ENCODE peak calls at places on chromosome 17, in six cellular contexts. One of them, this sample, is unnamed.

GRCh38 chr17:28174352-28175046 is 132.0 kb downstream of the NLK start:
- DNase-seq in midbrain: no peak
- DNase-seq in stimulated activated naive CD8-positive, alpha-beta T cell treated with anti-CD3 and anti-CD28 coated beads, Interleukin-15, Interleukin-2, amounts not matched to agents 100 U/mL and 50 U/mL, for 24 hours: peak; percentile 18
- DNase-seq in activated T-helper 1 cell treated with anti-CD3 and anti-CD28 coated beads, Interleukin-2, amount 50 U/mL, for 16 hours: no peak
- DNase-seq in anterior cingulate cortex: no peak
- DNase-seq in hepatic stellate cell: no peak
- DNase-seq in this sample: no peak

GRCh38 chr17:75749545-75750389 is 15.2 kb downstream of the GALK1 start:
- DNase-seq in anterior cingulate cortex: peak; percentile 39
- DNase-seq in stimulated activated naive CD8-positive, alpha-beta T cell treated with anti-CD3 and anti-CD28 coated beads, Interleukin-15, Interleukin-2, amounts not matched to agents 100 U/mL and 50 U/mL, for 24 hours: peak; percentile 94
- DNase-seq in midbrain: peak; percentile 86
- DNase-seq in hepatic stellate cell: peak; percentile 94
- DNase-seq in activated T-helper 1 cell treated with anti-CD3 and anti-CD28 coated beads, Interleukin-2, amount 50 U/mL, for 16 hours: peak; percentile 89
- DNase-seq in this sample: peak; percentile 92

GRCh38 chr17:15414502-15415348 is 52.7 kb downstream of the CDRT4 start:
- DNase-seq in midbrain: peak; percentile 73
- DNase-seq in stimulated activated naive CD8-positive, alpha-beta T cell treated with anti-CD3 and anti-CD28 coated beads, Interleukin-15, Interleukin-2, amounts not matched to agents 100 U/mL and 50 U/mL, for 24 hours: no peak
- DNase-seq in activated T-helper 1 cell treated with anti-CD3 and anti-CD28 coated beads, Interleukin-2, amount 50 U/mL, for 16 hours: no peak
- DNase-seq in hepatic stellate cell: no peak
- DNase-seq in anterior cingulate cortex: no peak
- DNase-seq in this sample: no peak

GRCh38 chr17:19508327-19508867 is 25.3 kb upstream of the SLC47A1 start:
- DNase-seq in hepatic stellate cell: no peak
- DNase-seq in anterior cingulate cortex: no peak
- DNase-seq in activated T-helper 1 cell treated with anti-CD3 and anti-CD28 coated beads, Interleukin-2, amount 50 U/mL, for 16 hours: peak; percentile 7
- DNase-seq in midbrain: no peak
- DNase-seq in stimulated activated naive CD8-positive, alpha-beta T cell treated with anti-CD3 and anti-CD28 coated beads, Interleukin-15, Interleukin-2, amounts not matched to agents 100 U/mL and 50 U/mL, for 24 hours: peak; percentile 52
- DNase-seq in this sample: no peak

GRCh38 chr17:59684967-59685366 is 22.3 kb downstream of the PTRH2 start:
- DNase-seq in hepatic stellate cell: no peak
- DNase-seq in activated T-helper 1 cell treated with anti-CD3 and anti-CD28 coated beads, Interleukin-2, amount 50 U/mL, for 16 hours: no peak
- DNase-seq in stimulated activated naive CD8-positive, alpha-beta T cell treated with anti-CD3 and anti-CD28 coated beads, Interleukin-15, Interleukin-2, amounts not matched to agents 100 U/mL and 50 U/mL, for 24 hours: no peak
- DNase-seq in anterior cingulate cortex: no peak
- DNase-seq in midbrain: no peak
- DNase-seq in this sample: no peak

GRCh38 chr17:71899317-71899716 is 221.5 kb upstream of the SOX9 start:
- DNase-seq in activated T-helper 1 cell treated with anti-CD3 and anti-CD28 coated beads, Interleukin-2, amount 50 U/mL, for 16 hours: no peak
- DNase-seq in stimulated activated naive CD8-positive, alpha-beta T cell treated with anti-CD3 and anti-CD28 coated beads, Interleukin-15, Interleukin-2, amounts not matched to agents 100 U/mL and 50 U/mL, for 24 hours: no peak
- DNase-seq in hepatic stellate cell: peak; percentile 29
- DNase-seq in midbrain: no peak
- DNase-seq in anterior cingulate cortex: no peak
- DNase-seq in this sample: no peak

GRCh38 chr17:8126306-8127066 is 2.6 kb upstream of the HES7 start:
- DNase-seq in activated T-helper 1 cell treated with anti-CD3 and anti-CD28 coated beads, Interleukin-2, amount 50 U/mL, for 16 hours: no peak
- DNase-seq in hepatic stellate cell: peak; percentile 54
- DNase-seq in stimulated activated naive CD8-positive, alpha-beta T cell treated with anti-CD3 and anti-CD28 coated beads, Interleukin-15, Interleukin-2, amounts not matched to agents 100 U/mL and 50 U/mL, for 24 hours: peak; percentile 72
- DNase-seq in anterior cingulate cortex: no peak
- DNase-seq in midbrain: no peak
- DNase-seq in this sample: peak; percentile 61

GRCh38 chr17:1143573-1143972 is 36.2 kb downstream of the ABR start:
- DNase-seq in anterior cingulate cortex: peak; percentile 30
- DNase-seq in activated T-helper 1 cell treated with anti-CD3 and anti-CD28 coated beads, Interleukin-2, amount 50 U/mL, for 16 hours: no peak
- DNase-seq in hepatic stellate cell: no peak
- DNase-seq in stimulated activated naive CD8-positive, alpha-beta T cell treated with anti-CD3 and anti-CD28 coated beads, Interleukin-15, Interleukin-2, amounts not matched to agents 100 U/mL and 50 U/mL, for 24 hours: no peak
- DNase-seq in midbrain: no peak
- DNase-seq in this sample: no peak

GRCh38 chr17:51739245-51739886 is 419.1 kb downstream of the CA10 start:
- DNase-seq in anterior cingulate cortex: no peak
- DNase-seq in hepatic stellate cell: no peak
- DNase-seq in stimulated activated naive CD8-positive, alpha-beta T cell treated with anti-CD3 and anti-CD28 coated beads, Interleukin-15, Interleukin-2, amounts not matched to agents 100 U/mL and 50 U/mL, for 24 hours: no peak
- DNase-seq in midbrain: no peak
- DNase-seq in activated T-helper 1 cell treated with anti-CD3 and anti-CD28 coated beads, Interleukin-2, amount 50 U/mL, for 16 hours: no peak
- DNase-seq in this sample: no peak

GRCh38 chr17:40490289-40490853 is 11.1 kb downstream of the TNS4 start:
- DNase-seq in stimulated activated naive CD8-positive, alpha-beta T cell treated with anti-CD3 and anti-CD28 coated beads, Interleukin-15, Interleukin-2, amounts not matched to agents 100 U/mL and 50 U/mL, for 24 hours: no peak
- DNase-seq in anterior cingulate cortex: peak; percentile 13
- DNase-seq in activated T-helper 1 cell treated with anti-CD3 and anti-CD28 coated beads, Interleukin-2, amount 50 U/mL, for 16 hours: no peak
- DNase-seq in hepatic stellate cell: peak; percentile 72
- DNase-seq in midbrain: peak; percentile 64
- DNase-seq in this sample: no peak

GRCh38 chr17:9529033-9529748 is 46.4 kb downstream of the STX8 start:
- DNase-seq in activated T-helper 1 cell treated with anti-CD3 and anti-CD28 coated beads, Interleukin-2, amount 50 U/mL, for 16 hours: no peak
- DNase-seq in stimulated activated naive CD8-positive, alpha-beta T cell treated with anti-CD3 and anti-CD28 coated beads, Interleukin-15, Interleukin-2, amounts not matched to agents 100 U/mL and 50 U/mL, for 24 hours: no peak
- DNase-seq in anterior cingulate cortex: no peak
- DNase-seq in hepatic stellate cell: peak; percentile 27
- DNase-seq in midbrain: no peak
- DNase-seq in this sample: no peak

GRCh38 chr17:18231156-18231555 is 5.7 kb downstream of the LLGL1 start:
- DNase-seq in midbrain: peak; percentile 37
- DNase-seq in activated T-helper 1 cell treated with anti-CD3 and anti-CD28 coated beads, Interleukin-2, amount 50 U/mL, for 16 hours: no peak
- DNase-seq in hepatic stellate cell: no peak
- DNase-seq in anterior cingulate cortex: no peak
- DNase-seq in stimulated activated naive CD8-positive, alpha-beta T cell treated with anti-CD3 and anti-CD28 coated beads, Interleukin-15, Interleukin-2, amounts not matched to agents 100 U/mL and 50 U/mL, for 24 hours: no peak
- DNase-seq in this sample: no peak

GRCh38 chr17:8225813-8226535 is 15.6 kb upstream of the AURKB start:
- DNase-seq in activated T-helper 1 cell treated with anti-CD3 and anti-CD28 coated beads, Interleukin-2, amount 50 U/mL, for 16 hours: no peak
- DNase-seq in midbrain: peak; percentile 62
- DNase-seq in anterior cingulate cortex: peak; percentile 63
- DNase-seq in hepatic stellate cell: peak; percentile 42
- DNase-seq in stimulated activated naive CD8-positive, alpha-beta T cell treated with anti-CD3 and anti-CD28 coated beads, Interleukin-15, Interleukin-2, amounts not matched to agents 100 U/mL and 50 U/mL, for 24 hours: peak; percentile 77
- DNase-seq in this sample: no peak

GRCh38 chr17:68176770-68177169 is 71.1 kb upstream of the AMZ2 start:
- DNase-seq in anterior cingulate cortex: no peak
- DNase-seq in stimulated activated naive CD8-positive, alpha-beta T cell treated with anti-CD3 and anti-CD28 coated beads, Interleukin-15, Interleukin-2, amounts not matched to agents 100 U/mL and 50 U/mL, for 24 hours: no peak
- DNase-seq in hepatic stellate cell: no peak
- DNase-seq in midbrain: no peak
- DNase-seq in activated T-helper 1 cell treated with anti-CD3 and anti-CD28 coated beads, Interleukin-2, amount 50 U/mL, for 16 hours: no peak
- DNase-seq in this sample: no peak

GRCh38 chr17:28547623-28548416 is 4.6 kb downstream of the UNC119 start:
- DNase-seq in midbrain: peak; percentile 75
- DNase-seq in anterior cingulate cortex: no peak
- DNase-seq in hepatic stellate cell: peak; percentile 91
- DNase-seq in activated T-helper 1 cell treated with anti-CD3 and anti-CD28 coated beads, Interleukin-2, amount 50 U/mL, for 16 hours: peak; percentile 27
- DNase-seq in stimulated activated naive CD8-positive, alpha-beta T cell treated with anti-CD3 and anti-CD28 coated beads, Interleukin-15, Interleukin-2, amounts not matched to agents 100 U/mL and 50 U/mL, for 24 hours: peak; percentile 86
- DNase-seq in this sample: peak; percentile 88

GRCh38 chr17:74815671-74816370 is 39.7 kb upstream of the NAT9 start:
- DNase-seq in hepatic stellate cell: no peak
- DNase-seq in activated T-helper 1 cell treated with anti-CD3 and anti-CD28 coated beads, Interleukin-2, amount 50 U/mL, for 16 hours: no peak
- DNase-seq in stimulated activated naive CD8-positive, alpha-beta T cell treated with anti-CD3 and anti-CD28 coated beads, Interleukin-15, Interleukin-2, amounts not matched to agents 100 U/mL and 50 U/mL, for 24 hours: no peak
- DNase-seq in midbrain: no peak
- DNase-seq in anterior cingulate cortex: no peak
- DNase-seq in this sample: peak; percentile 34

GRCh38 chr17:66175892-66176291 is 16.0 kb downstream of the CEP112 start:
- DNase-seq in anterior cingulate cortex: no peak
- DNase-seq in activated T-helper 1 cell treated with anti-CD3 and anti-CD28 coated beads, Interleukin-2, amount 50 U/mL, for 16 hours: no peak
- DNase-seq in midbrain: no peak
- DNase-seq in stimulated activated naive CD8-positive, alpha-beta T cell treated with anti-CD3 and anti-CD28 coated beads, Interleukin-15, Interleukin-2, amounts not matched to agents 100 U/mL and 50 U/mL, for 24 hours: no peak
- DNase-seq in hepatic stellate cell: no peak
- DNase-seq in this sample: no peak

GRCh38 chr17:66939461-66940114 is 24.9 kb upstream of the CACNG4 start:
- DNase-seq in activated T-helper 1 cell treated with anti-CD3 and anti-CD28 coated beads, Interleukin-2, amount 50 U/mL, for 16 hours: no peak
- DNase-seq in midbrain: no peak
- DNase-seq in hepatic stellate cell: no peak
- DNase-seq in stimulated activated naive CD8-positive, alpha-beta T cell treated with anti-CD3 and anti-CD28 coated beads, Interleukin-15, Interleukin-2, amounts not matched to agents 100 U/mL and 50 U/mL, for 24 hours: no peak
- DNase-seq in anterior cingulate cortex: no peak
- DNase-seq in this sample: no peak

GRCh38 chr17:39110435-39111136 is 40.9 kb downstream of the PLXDC1 start:
- DNase-seq in stimulated activated naive CD8-positive, alpha-beta T cell treated with anti-CD3 and anti-CD28 coated beads, Interleukin-15, Interleukin-2, amounts not matched to agents 100 U/mL and 50 U/mL, for 24 hours: no peak
- DNase-seq in anterior cingulate cortex: no peak
- DNase-seq in midbrain: no peak
- DNase-seq in activated T-helper 1 cell treated with anti-CD3 and anti-CD28 coated beads, Interleukin-2, amount 50 U/mL, for 16 hours: no peak
- DNase-seq in hepatic stellate cell: no peak
- DNase-seq in this sample: no peak

GRCh38 chr17:42670199-42670924 is 6.4 kb downstream of the PLEKHH3 start:
- DNase-seq in hepatic stellate cell: no peak
- DNase-seq in stimulated activated naive CD8-positive, alpha-beta T cell treated with anti-CD3 and anti-CD28 coated beads, Interleukin-15, Interleukin-2, amounts not matched to agents 100 U/mL and 50 U/mL, for 24 hours: peak; percentile 50
- DNase-seq in midbrain: no peak
- DNase-seq in activated T-helper 1 cell treated with anti-CD3 and anti-CD28 coated beads, Interleukin-2, amount 50 U/mL, for 16 hours: no peak
- DNase-seq in anterior cingulate cortex: no peak
- DNase-seq in this sample: no peak

GRCh38 chr17:50477976-50478375 is 684 bp upstream of the RSAD1 start:
- DNase-seq in hepatic stellate cell: no peak
- DNase-seq in stimulated activated naive CD8-positive, alpha-beta T cell treated with anti-CD3 and anti-CD28 coated beads, Interleukin-15, Interleukin-2, amounts not matched to agents 100 U/mL and 50 U/mL, for 24 hours: no peak
- DNase-seq in midbrain: no peak
- DNase-seq in activated T-helper 1 cell treated with anti-CD3 and anti-CD28 coated beads, Interleukin-2, amount 50 U/mL, for 16 hours: no peak
- DNase-seq in anterior cingulate cortex: no peak
- DNase-seq in this sample: no peak

GRCh38 chr17:44112284-44113280 is 10.9 kb downstream of the HDAC5 start:
- DNase-seq in stimulated activated naive CD8-positive, alpha-beta T cell treated with anti-CD3 and anti-CD28 coated beads, Interleukin-15, Interleukin-2, amounts not matched to agents 100 U/mL and 50 U/mL, for 24 hours: no peak
- DNase-seq in hepatic stellate cell: no peak
- DNase-seq in midbrain: no peak
- DNase-seq in anterior cingulate cortex: no peak
- DNase-seq in activated T-helper 1 cell treated with anti-CD3 and anti-CD28 coated beads, Interleukin-2, amount 50 U/mL, for 16 hours: no peak
- DNase-seq in this sample: no peak

GRCh38 chr17:3959295-3959899 is 4.8 kb downstream of the ATP2A3 start:
- DNase-seq in midbrain: no peak
- DNase-seq in stimulated activated naive CD8-positive, alpha-beta T cell treated with anti-CD3 and anti-CD28 coated beads, Interleukin-15, Interleukin-2, amounts not matched to agents 100 U/mL and 50 U/mL, for 24 hours: peak; percentile 22
- DNase-seq in anterior cingulate cortex: no peak
- DNase-seq in activated T-helper 1 cell treated with anti-CD3 and anti-CD28 coated beads, Interleukin-2, amount 50 U/mL, for 16 hours: no peak
- DNase-seq in hepatic stellate cell: peak; percentile 79
- DNase-seq in this sample: peak; percentile 70

GRCh38 chr17:335691-336090 is 16.9 kb downstream of the RPH3AL start:
- DNase-seq in anterior cingulate cortex: no peak
- DNase-seq in midbrain: no peak
- DNase-seq in stimulated activated naive CD8-positive, alpha-beta T cell treated with anti-CD3 and anti-CD28 coated beads, Interleukin-15, Interleukin-2, amounts not matched to agents 100 U/mL and 50 U/mL, for 24 hours: no peak
- DNase-seq in activated T-helper 1 cell treated with anti-CD3 and anti-CD28 coated beads, Interleukin-2, amount 50 U/mL, for 16 hours: no peak
- DNase-seq in hepatic stellate cell: no peak
- DNase-seq in this sample: no peak

GRCh38 chr17:15404116-15404730 is 62.8 kb upstream of the TEKT3 start:
- DNase-seq in hepatic stellate cell: no peak
- DNase-seq in stimulated activated naive CD8-positive, alpha-beta T cell treated with anti-CD3 and anti-CD28 coated beads, Interleukin-15, Interleukin-2, amounts not matched to agents 100 U/mL and 50 U/mL, for 24 hours: no peak
- DNase-seq in activated T-helper 1 cell treated with anti-CD3 and anti-CD28 coated beads, Interleukin-2, amount 50 U/mL, for 16 hours: no peak
- DNase-seq in midbrain: no peak
- DNase-seq in anterior cingulate cortex: no peak
- DNase-seq in this sample: no peak

GRCh38 chr17:61414936-61415251 is 15.3 kb downstream of the TBX2 start:
- DNase-seq in midbrain: no peak
- DNase-seq in anterior cingulate cortex: no peak
- DNase-seq in hepatic stellate cell: no peak
- DNase-seq in stimulated activated naive CD8-positive, alpha-beta T cell treated with anti-CD3 and anti-CD28 coated beads, Interleukin-15, Interleukin-2, amounts not matched to agents 100 U/mL and 50 U/mL, for 24 hours: no peak
- DNase-seq in activated T-helper 1 cell treated with anti-CD3 and anti-CD28 coated beads, Interleukin-2, amount 50 U/mL, for 16 hours: no peak
- DNase-seq in this sample: peak; percentile 35

GRCh38 chr17:3788200-3788599 is 12.8 kb downstream of the ITGAE start:
- DNase-seq in activated T-helper 1 cell treated with anti-CD3 and anti-CD28 coated beads, Interleukin-2, amount 50 U/mL, for 16 hours: no peak
- DNase-seq in hepatic stellate cell: no peak
- DNase-seq in midbrain: no peak
- DNase-seq in stimulated activated naive CD8-positive, alpha-beta T cell treated with anti-CD3 and anti-CD28 coated beads, Interleukin-15, Interleukin-2, amounts not matched to agents 100 U/mL and 50 U/mL, for 24 hours: no peak
- DNase-seq in anterior cingulate cortex: no peak
- DNase-seq in this sample: no peak

GRCh38 chr17:74779948-74780400 is 3.8 kb upstream of the NAT9 start:
- DNase-seq in midbrain: peak; percentile 56
- DNase-seq in activated T-helper 1 cell treated with anti-CD3 and anti-CD28 coated beads, Interleukin-2, amount 50 U/mL, for 16 hours: peak; percentile 41
- DNase-seq in anterior cingulate cortex: peak; percentile 17
- DNase-seq in hepatic stellate cell: no peak
- DNase-seq in stimulated activated naive CD8-positive, alpha-beta T cell treated with anti-CD3 and anti-CD28 coated beads, Interleukin-15, Interleukin-2, amounts not matched to agents 100 U/mL and 50 U/mL, for 24 hours: peak; percentile 60
- DNase-seq in this sample: no peak